ENCODE peak calls at places on chromosomes 3 and 15, in eight cellular contexts. K, I, R, D, P, E, U and F are unnamed samples. For H3K9me3 and H3K36me3, the result is how much of the 10 kb centered on the place peaks cover.

GRCh38 chr15:91855684-91856553 is 2.4 kb downstream of the SLCO3A1 start:
- DNase-seq in K (no peak), I (peak), R (no peak), D (peak), P (no peak), E (peak), U (peak), F (peak)

GRCh38 chr3:78737988-78738387 is 1029.8 kb downstream of the ROBO1 start:
- DNase-seq in K (no peak), I (no peak), R (no peak), D (no peak), P (no peak), E (no peak), U (no peak), F (no peak)

GRCh38 chr3:107283948-107284347 is 93.3 kb upstream of the CCDC54 start:
- DNase-seq in K (no peak), I (no peak), R (no peak), D (no peak), P (no peak), E (no peak), U (no peak), F (no peak)

GRCh38 chr3:177835008-177835407 is 637.7 kb upstream of the TBL1XR1 start:
- DNase-seq in K (no peak), I (no peak), R (no peak), D (no peak), P (no peak), E (no peak), U (no peak), F (no peak)

GRCh38 chr3:45992133-45992729 is 3.4 kb downstream of the FYCO1 start:
- DNase-seq in K (peak), I (no peak), R (no peak), D (no peak), P (no peak), E (no peak), U (no peak), F (no peak)

GRCh38 chr3:188389711-188390346 is 235.9 kb downstream of the LPP start:
- DNase-seq in K (peak), I (no peak), R (peak), D (no peak), P (no peak), E (no peak), U (no peak), F (peak)

GRCh38 chr3:131694351-131694750 is 191.6 kb upstream of the MRPL3 start:
- DNase-seq in K (no peak), I (no peak), R (no peak), D (no peak), P (no peak), E (no peak), U (no peak), F (no peak)

GRCh38 chr3:183844606-183845005 is 19.2 kb upstream of the MAP6D1 start:
- DNase-seq in K (no peak), I (peak), R (no peak), D (no peak), P (no peak), E (no peak), U (no peak), F (no peak)

GRCh38 chr15:70491183-70491621 is 272.2 kb downstream of the UACA start:
- DNase-seq in K (no peak), I (no peak), R (no peak), D (no peak), P (no peak), E (no peak), U (no peak), F (no peak)

GRCh38 chr3:58173670-58174472 is 36.9 kb downstream of the DNASE1L3 start:
- DNase-seq in K (peak), I (peak), R (no peak), D (no peak), P (no peak), E (peak), U (peak), F (peak)

GRCh38 chr3:146682176-146682575 is 77.0 kb upstream of the PLSCR5 start:
- DNase-seq in K (no peak), I (no peak), R (no peak), D (no peak), P (no peak), E (no peak), U (no peak), F (no peak)

GRCh38 chr3:45477838-45478237 is 89.5 kb downstream of the LARS2 start:
- DNase-seq in K (no peak), I (no peak), R (no peak), D (no peak), P (no peak), E (no peak), U (no peak), F (no peak)

GRCh38 chr15:63212050-63212973 is 22.9 kb downstream of the RAB8B start:
- DNase-seq in K (no peak), I (peak), R (no peak), D (peak), P (no peak), E (peak), U (no peak), F (no peak)

GRCh38 chr15:41556657-41557056 is 2.4 kb upstream of the TYRO3 start:
- DNase-seq in K (no peak), I (no peak), R (no peak), D (no peak), P (no peak), E (no peak), U (no peak), F (no peak)

GRCh38 chr3:59809750-59810444 is 760.1 kb upstream of the CFAP20DC start:
- DNase-seq in K (no peak), I (no peak), R (peak), D (no peak), P (no peak), E (peak), U (no peak), F (no peak)

GRCh38 chr3:138174421-138175122 is at the start of gene DBR1:
- DNase-seq in K (peak), I (peak), R (peak), D (peak), P (peak), E (peak), U (peak), F (peak)

GRCh38 chr15:80614711-80615360 is 80.3 kb upstream of the ABHD17C start:
- DNase-seq in K (no peak), I (no peak), R (no peak), D (no peak), P (no peak), E (no peak), U (no peak), F (no peak)

GRCh38 chr15:75131269-75131643 is 70.4 kb upstream of the C15orf39 start:
- DNase-seq in K (no peak), I (no peak), R (no peak), D (no peak), P (no peak), E (no peak), U (no peak), F (no peak)

GRCh38 chr3:141360888-141361598 is 7.3 kb upstream of the ZBTB38 start:
- DNase-seq in K (no peak), I (peak), R (peak), D (no peak), P (no peak), E (peak), U (no peak), F (no peak)

GRCh38 chr3:188950832-188951489 is 220.8 kb upstream of the TPRG1 start:
- DNase-seq in K (peak), I (peak), R (peak), D (no peak), P (no peak), E (no peak), U (peak), F (peak)

GRCh38 chr15:70672081-70672480 is 91.3 kb downstream of the UACA start:
- DNase-seq in K (no peak), I (no peak), R (no peak), D (peak), P (no peak), E (no peak), U (no peak), F (no peak)

GRCh38 chr3:135905058-135905724 is 60.3 kb upstream of the PPP2R3A start:
- DNase-seq in K (no peak), I (no peak), R (no peak), D (no peak), P (no peak), E (no peak), U (no peak), F (no peak)

GRCh38 chr15:90200534-90201139 is 493 bp upstream of the SEMA4B start:
- DNase-seq in K (no peak), I (no peak), R (no peak), D (no peak), P (no peak), E (no peak), U (no peak), F (no peak)

GRCh38 chr3:178986456-178986855 is 85.2 kb downstream of the ZMAT3 start:
- DNase-seq in K (no peak), I (no peak), R (no peak), D (no peak), P (no peak), E (no peak), U (no peak), F (no peak)
- H3K9me3 ChIP-seq in K (under half), I (under half), R (under half), D (under half), P (under half), E (under half), U (half or more), F (under half)

GRCh38 chr15:82828064-82828463 is 18.6 kb downstream of the WHAMM start:
- DNase-seq in K (no peak), I (peak), R (no peak), D (no peak), P (no peak), E (no peak), U (no peak), F (no peak)
- H3K36me3 ChIP-seq in K (half or more), I (under half), R (half or more), D (under half), P (half or more), E (half or more), U (half or more), F (under half)

DNA sequence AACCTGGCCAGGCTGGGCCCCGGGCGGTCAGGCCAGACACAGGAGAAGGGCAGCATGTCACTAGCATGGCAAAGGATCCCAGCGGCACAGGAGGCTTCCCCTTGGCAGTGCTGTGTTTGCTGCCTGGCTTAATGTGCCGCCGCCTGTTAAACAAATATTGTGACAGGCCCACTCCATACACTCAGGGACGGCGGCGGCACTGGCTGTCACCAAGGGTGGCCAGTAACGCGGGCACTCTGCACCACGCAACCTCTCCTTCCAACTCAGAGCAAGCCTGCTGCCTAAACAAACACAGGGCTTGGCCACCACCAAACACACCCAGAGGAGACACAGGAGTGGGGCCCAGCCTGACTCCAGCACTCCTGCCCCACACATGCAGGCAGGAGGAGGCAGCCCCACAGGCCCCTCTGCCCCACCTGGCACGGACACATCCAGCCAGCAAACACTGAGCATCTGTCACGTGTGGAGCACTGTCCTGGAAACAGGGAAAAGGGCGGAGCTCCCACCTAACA is 48.0 kb downstream of the TPRA1 start:
- DNase-seq in K (no peak), I (peak), R (no peak), D (no peak), P (peak), E (no peak), U (peak), F (peak)
- TF ChIP-seq EP300 in K (no peak), I (no peak), R (no peak), D (no peak), P (no peak), E (no peak), U (no peak), F (no peak)

GRCh38 chr15:20409247-20409646 is 132.4 kb downstream of the GOLGA6L6 start:
- DNase-seq in K (no peak), I (no peak), R (no peak), D (no peak), P (no peak), E (no peak), U (no peak), F (no peak)
- H3K9me3 ChIP-seq in K (under half), I (under half), R (under half), D (under half), P (under half), E (under half), U (under half), F (under half)

GRCh38 chr15:64572856-64573255 is 112.5 kb downstream of the ZNF609 start:
- DNase-seq in K (no peak), I (no peak), R (no peak), D (no peak), P (no peak), E (no peak), U (no peak), F (no peak)
- H3K36me3 ChIP-seq in K (under half), I (under half), R (under half), D (under half), P (under half), E (under half), U (under half), F (under half)